ENCODE peak calls at places on chromosomes 7 and 10, in five cellular contexts. Q is heart right ventricle, J is esophagus squamous epithelium, K is GM23338, I is nephron progenitor cell. O is an unnamed sample.

GRCh38 chr7:42573904-42574692 is 337.1 kb upstream of the GLI3 start:
- DNase-seq in J (no peak), K (no peak), I (no peak), Q (no peak), O (no peak)

GRCh38 chr7:99098824-99099498 is 44.9 kb downstream of the SMURF1 start:
- DNase-seq in K (peak; percentile 86), I (no peak), Q (no peak), J (no peak), O (no peak)

GRCh38 chr10:114306116-114306973 is 67.3 kb downstream of the VWA2 start:
- DNase-seq in J (no peak), I (no peak), Q (no peak), K (no peak), O (no peak)

GRCh38 chr10:73183882-73184281 is 16.0 kb downstream of the FAM149B1 start:
- DNase-seq in Q (no peak), K (no peak), J (no peak), I (no peak), O (no peak)

GRCh38 chr7:74320645-74321178 is 31.5 kb downstream of the CLIP2 start:
- DNase-seq in K (peak; percentile 40), I (no peak), J (no peak), Q (no peak), O (peak; percentile 47)

GRCh38 chr10:3747248-3747960 is 37.6 kb downstream of the KLF6 start:
- DNase-seq in J (no peak), K (no peak), I (no peak), Q (no peak), O (no peak)

GRCh38 chr10:90148121-90148855 is 446.9 kb downstream of the KIF20B start:
- DNase-seq in I (no peak), Q (no peak), K (peak; percentile 65), J (no peak), O (peak; percentile 43)

GRCh38 chr10:68223535-68224165 is 8.3 kb downstream of the ATOH7 start:
- DNase-seq in J (no peak), Q (no peak), K (peak; percentile 80), I (no peak), O (peak; percentile 44)

GRCh38 chr10:88820990-88821389 is 18.5 kb downstream of the LIPM start:
- DNase-seq in K (no peak), Q (no peak), J (no peak), I (no peak), O (no peak)

GRCh38 chr7:75732764-75733630 is 5.7 kb downstream of the HIP1 start:
- DNase-seq in K (no peak), J (no peak), I (no peak), Q (no peak), O (no peak)

GRCh38 chr10:87860156-87860795 is 3.1 kb downstream of the KLLN start:
- DNase-seq in I (no peak), Q (no peak), K (peak; percentile 65), J (no peak), O (peak; percentile 78)

GRCh38 chr7:158705234-158705890 is 758 bp upstream of the NCAPG2 start:
- DNase-seq in I (no peak), J (no peak), Q (no peak), K (peak; percentile 44), O (no peak)

GRCh38 chr7:22853674-22854157 is 31.1 kb upstream of the TOMM7 start:
- DNase-seq in K (peak; percentile 70), I (no peak), Q (no peak), J (no peak), O (peak; percentile 80)

GRCh38 chr10:104903433-104903832 is 262.3 kb downstream of the SORCS3 start:
- DNase-seq in I (no peak), J (no peak), K (no peak), Q (no peak), O (no peak)

GRCh38 chr7:124208173-124208572 is 175.3 kb upstream of the TMEM229A start:
- DNase-seq in J (no peak), Q (no peak), I (no peak), K (no peak), O (peak; percentile 2)
- TF ChIP-seq CTCF in J (no peak), Q (no peak), I (no peak), K (no peak), O (no peak)

GRCh38 chr10:30184397-30185033 is 125.1 kb upstream of the JCAD start:
- DNase-seq in J (no peak), I (no peak), Q (no peak), K (no peak), O (no peak)

GRCh38 chr10:30188101-30188500 is 128.7 kb upstream of the JCAD start:
- DNase-seq in Q (no peak), J (no peak), K (no peak), I (no peak), O (no peak)

GRCh38 chr10:30187010-30187409 is 127.6 kb upstream of the JCAD start:
- DNase-seq in Q (no peak), K (no peak), J (no peak), I (no peak), O (no peak)

GRCh38 chr10:30185916-30186315 is 126.5 kb upstream of the JCAD start:
- DNase-seq in I (no peak), J (no peak), Q (no peak), K (no peak), O (no peak)

GRCh38 chr10:30186371-30186875 is 127.0 kb upstream of the JCAD start:
- DNase-seq in I (no peak), J (no peak), Q (no peak), K (peak; percentile 11), O (peak; percentile 47)
- TF ChIP-seq CTCF in I (no peak), J (no peak), Q (no peak), K (no peak), O (no peak)

GRCh38 chr10:79438021-79438698 is 7.3 kb downstream of the ZCCHC24 start:
- DNase-seq in I (no peak), J (no peak), Q (no peak), K (no peak), O (no peak)
- TF ChIP-seq CTCF in I (no peak), J (peak; percentile 13), Q (no peak), K (peak; percentile 40), O (no peak)

DNA sequence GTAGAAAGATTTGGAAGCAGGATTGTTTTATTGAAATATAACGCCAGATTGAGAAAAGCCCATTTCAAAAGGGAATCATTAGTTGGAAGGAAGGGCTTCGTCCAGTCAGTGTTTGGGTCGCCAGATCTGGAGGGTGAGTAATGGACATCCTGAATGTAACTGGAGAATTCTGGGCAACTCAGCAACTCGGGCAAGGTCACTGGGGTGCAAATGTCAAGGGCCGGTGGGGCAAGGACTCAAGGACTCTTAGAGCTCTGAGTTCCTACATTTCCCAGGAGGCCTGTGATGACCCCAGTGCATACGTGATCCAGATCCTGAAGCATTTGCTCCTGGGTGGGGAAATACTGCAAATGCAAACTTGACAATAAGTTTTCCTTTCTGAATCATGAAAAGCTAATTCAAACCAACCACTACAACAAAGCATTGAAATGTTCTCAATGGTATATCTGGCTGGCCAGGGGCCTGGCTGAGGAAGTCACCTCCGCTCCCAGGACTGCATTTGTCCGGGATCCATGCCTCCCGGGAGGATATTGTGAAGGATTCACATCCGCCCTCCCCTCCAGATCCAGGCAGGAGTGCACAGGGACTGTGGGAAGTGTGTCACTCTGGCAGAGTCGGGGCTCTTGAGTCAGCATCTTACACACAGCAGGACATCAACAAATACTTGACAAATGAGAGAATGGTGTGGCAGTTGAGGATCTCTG is 164.0 kb downstream of the FANK1 start:
- DNase-seq in J (no peak), I (peak; percentile 36), Q (no peak), K (no peak), O (no peak)
- TF ChIP-seq CTCF in J (no peak), I (no peak), Q (no peak), K (no peak), O (no peak)